ENCODE peak calls at places on chromosome 1, in ten cellular contexts. G is cerebellum; E is germinal center; I is uterus; F is GM04504; V is activated T-cell treated with anti-CD3 and anti-CD28 coated beads for 4 hours; X is mesothelial cell of epicardium; O is esophagus squamous epithelium; A is activated CD4-positive, alpha-beta T cell treated with anti-CD3 and anti-CD28 coated beads for 24 hours; Q is mammary epithelial cell. U is an unnamed sample.

GRCh38 chr1:7317888-7318287 is 453.2 kb upstream of the VAMP3 start:
- DNase-seq in G (no peak), Q (no peak), V (no peak), I (no peak), O (no peak), X (no peak), E (no peak), A (no peak), F (no peak), U (no peak)

GRCh38 chr1:245693941-245694340 is 539.2 kb downstream of the KIF26B start:
- DNase-seq in V (no peak), E (no peak), I (no peak), O (no peak), Q (no peak), A (no peak), G (no peak), X (no peak), F (no peak), U (no peak)

GRCh38 chr1:186188004-186188539 is 187.0 kb downstream of the TPR start:
- DNase-seq in I (no peak), X (no peak), E (no peak), A (no peak), F (peak), O (no peak), V (no peak), Q (peak), G (no peak), U (peak)

GRCh38 chr1:218517507-218517906 is 172.4 kb downstream of the TGFB2 start:
- DNase-seq in F (no peak), X (no peak), G (no peak), E (no peak), O (no peak), A (no peak), I (no peak), Q (no peak), V (no peak), U (no peak)

GRCh38 chr1:78226784-78227183 is 181.0 kb downstream of the GIPC2 start:
- DNase-seq in X (no peak), A (no peak), F (no peak), G (no peak), V (no peak), E (no peak), O (no peak), Q (no peak), I (no peak), U (no peak)

GRCh38 chr1:61160526-61160925 is 78.2 kb downstream of the NFIA start:
- DNase-seq in A (no peak), F (no peak), X (no peak), V (no peak), Q (peak), E (no peak), O (no peak), G (no peak), I (no peak), U (no peak)

GRCh38 chr1:32240140-32240951 is 6.7 kb upstream of the FAM167B start:
- DNase-seq in X (no peak), I (peak), O (no peak), V (no peak), A (no peak), F (no peak), G (peak), E (peak), Q (peak), U (no peak)

GRCh38 chr1:151324390-151324930 is 2.8 kb downstream of the PI4KB start:
- DNase-seq in Q (no peak), X (no peak), V (no peak), G (peak), I (no peak), O (no peak), A (no peak), F (no peak), E (no peak), U (no peak)

GRCh38 chr1:22592919-22593790 is 29.9 kb downstream of the EPHA8 start:
- DNase-seq in X (no peak), A (no peak), Q (no peak), G (no peak), V (no peak), E (no peak), O (no peak), I (no peak), F (no peak), U (no peak)

U was measured in AG04450.